ENCODE peak calls at places on chromosomes 13 and 19, in four cellular contexts. S is GM12878, Q is A549, V is K562. N is an unnamed sample. For H3K4me1, the result is how much of the 10 kb centered on the place peaks cover.

GRCh38 chr13:90416519-90416918 is 931.0 kb upstream of the MIR17HG start:
- DNase-seq in V (no peak), Q (no peak), S (no peak), N (peak)

GRCh38 chr13:114025432-114026127 is 51.7 kb upstream of the C13orf46 start:
- DNase-seq in S (no peak), Q (no peak), V (no peak), N (peak)

GRCh38 chr13:95540848-95541247 is 11.7 kb upstream of the CLDN10 start:
- DNase-seq in S (no peak), V (no peak), Q (no peak), N (no peak)

GRCh38 chr19:46890423-46891170 is 29.8 kb downstream of the ARHGAP35 start:
- DNase-seq in V (no peak), Q (peak), S (no peak), N (peak)

GRCh38 chr13:99275093-99275469 is 16.9 kb upstream of the GPR18 start:
- DNase-seq in V (no peak), S (no peak), Q (no peak), N (peak)

GRCh38 chr19:48636859-48637448 is at the start of gene DBP:
- DNase-seq in S (no peak), V (no peak), Q (peak), N (no peak)

GRCh38 chr19:58328999-58329398 is 2.2 kb downstream of the ZSCAN22 start:
- DNase-seq in S (no peak), V (peak), Q (peak), N (no peak)

GRCh38 chr13:66424417-66424816 is 805.7 kb downstream of the PCDH9 start:
- DNase-seq in V (no peak), S (no peak), Q (no peak), N (peak)

GRCh38 chr13:42110410-42111155 is 62.1 kb downstream of the DGKH start:
- DNase-seq in S (peak), Q (peak), V (peak), N (peak)

GRCh38 chr19:17281391-17282304 is at the start of gene ANKLE1:
- DNase-seq in S (peak), V (peak), Q (no peak), N (no peak)

GRCh38 chr19:29410974-29411615 is 114.7 kb upstream of the VSTM2B start:
- DNase-seq in Q (no peak), S (no peak), V (no peak), N (no peak)

GRCh38 chr19:41994521-41994971 is 516 bp upstream of the ATP1A3 start:
- DNase-seq in Q (no peak), S (no peak), V (no peak), N (no peak)

GRCh38 chr13:30652746-30653145 is 35.0 kb downstream of the USPL1 start:
- DNase-seq in V (no peak), S (no peak), Q (no peak), N (no peak)

GRCh38 chr13:40161008-40161694 is 505.3 kb downstream of the FOXO1 start:
- DNase-seq in S (no peak), Q (no peak), V (no peak), N (no peak)

GRCh38 chr19:9860407-9860806 is 25.3 kb downstream of the PIN1 start:
- DNase-seq in S (no peak), Q (no peak), V (no peak), N (no peak)

GRCh38 chr19:12777217-12778019 is 2.1 kb upstream of the HOOK2 start:
- DNase-seq in V (peak), S (no peak), Q (peak), N (peak)

GRCh38 chr13:27349458-27349857 is 75.0 kb upstream of the GTF3A start:
- DNase-seq in S (no peak), V (no peak), Q (no peak), N (peak)

GRCh38 chr19:13600091-13600490 is 93.8 kb upstream of the CACNA1A start:
- DNase-seq in V (no peak), S (no peak), Q (no peak), N (no peak)

GRCh38 chr19:48934837-48935236 is 1.3 kb downstream of the DHDH start:
- DNase-seq in Q (no peak), S (no peak), V (no peak), N (no peak)

GRCh38 chr13:90746230-90746629 is 601.3 kb upstream of the MIR17HG start:
- DNase-seq in S (no peak), V (no peak), Q (no peak), N (no peak)

DNA sequence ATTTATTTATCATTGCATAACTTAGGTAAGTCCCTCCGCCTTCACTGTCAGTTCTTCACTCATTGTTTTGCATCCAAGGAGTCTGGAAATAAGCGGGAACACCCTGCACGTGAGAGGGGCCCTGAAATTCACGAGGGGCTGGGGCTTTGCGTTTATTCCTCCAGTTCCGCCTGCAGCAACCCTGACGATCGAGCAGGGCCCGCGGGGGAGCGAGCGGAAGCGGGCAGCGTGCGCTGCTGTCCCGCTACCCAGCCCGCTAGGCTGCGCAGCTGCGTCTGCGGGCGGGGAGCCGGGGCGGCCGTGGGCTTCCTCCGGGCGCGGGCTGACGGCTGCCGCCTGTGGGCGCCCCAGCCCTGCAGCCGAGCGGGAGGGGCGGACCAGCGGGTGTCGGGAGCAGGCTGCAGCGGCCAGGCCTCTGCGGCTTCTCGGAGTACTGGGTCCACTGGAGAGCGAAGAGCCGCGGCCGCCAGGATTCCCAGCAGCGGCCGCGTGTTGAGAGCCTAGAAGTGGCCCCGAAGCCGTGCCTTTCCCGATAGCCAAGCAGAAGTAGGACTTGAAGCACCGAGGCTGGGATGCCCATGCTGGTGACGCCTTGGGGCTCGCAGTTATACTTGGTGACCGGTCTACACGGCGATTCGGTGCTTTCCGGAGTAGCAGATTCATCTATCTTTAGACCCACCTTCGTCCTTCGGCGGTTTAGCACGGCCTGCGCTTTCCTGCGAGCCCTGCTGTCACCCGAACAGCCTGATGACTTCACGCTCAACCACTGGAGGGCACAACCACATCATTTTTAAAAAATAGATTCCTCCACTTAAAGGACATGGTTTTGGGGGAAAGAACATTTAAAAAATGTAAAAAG is 32.9 kb upstream of the SACS start:
- DNase-seq in S (peak), Q (peak), V (peak), N (peak)
- TF ChIP-seq ELK1 in S (no peak), Q (no peak), V (no peak), N (no peak)

DNA sequence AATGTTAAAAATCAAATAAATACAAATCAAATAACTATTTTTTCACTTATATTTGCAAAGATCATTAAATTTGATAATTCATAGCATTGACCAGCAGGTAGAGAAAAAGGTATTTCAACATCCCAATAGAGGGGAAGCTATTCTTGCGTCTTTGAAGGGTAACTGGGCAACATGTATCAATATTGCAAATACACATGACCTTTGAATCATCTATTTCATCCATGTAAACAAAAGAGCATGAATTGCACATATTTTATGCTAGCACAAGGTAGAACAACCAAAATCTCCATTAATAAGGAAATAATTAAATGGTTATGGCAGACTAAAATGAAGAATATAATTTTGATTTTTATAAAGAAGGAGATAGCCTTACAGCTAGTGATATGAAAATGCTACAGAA is 372.8 kb downstream of the GPC5 start:
- DNase-seq in V (no peak), Q (no peak), S (no peak), N (no peak)
- H3K4me1 ChIP-seq in V (under half), Q (under half), S (under half), N (under half)

GRCh38 chr13:35720690-35721554 is 244.4 kb upstream of the MAB21L1 start:
- DNase-seq in V (peak), S (no peak), Q (peak), N (peak)
- TF ChIP-seq ELK1 in V (no peak), S (no peak), Q (no peak), N (no peak)

DNA sequence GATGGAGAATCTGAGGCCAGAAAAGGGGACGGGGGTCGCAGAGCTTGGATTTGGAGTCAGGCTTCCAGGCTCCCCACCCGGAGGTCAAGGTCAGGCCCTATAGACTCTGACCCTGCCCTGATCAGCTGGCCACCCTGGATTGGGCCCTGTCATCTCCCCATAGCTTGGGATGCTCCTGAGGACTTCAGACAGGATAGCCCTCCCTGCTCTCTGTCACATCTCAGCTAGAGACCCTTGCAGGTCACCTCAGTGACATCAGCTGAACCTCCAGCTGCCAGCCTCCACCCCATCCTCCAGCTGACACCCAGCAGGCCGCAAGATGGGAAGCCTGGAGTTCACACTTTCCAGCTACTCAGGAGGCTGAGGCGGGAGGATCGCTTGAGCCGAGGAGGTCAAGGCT is 2.8 kb upstream of the TPM4 start:
- DNase-seq in Q (no peak), V (no peak), S (no peak), N (no peak)
- H3K4me1 ChIP-seq in Q (under half), V (under half), S (under half), N (under half)

DNA sequence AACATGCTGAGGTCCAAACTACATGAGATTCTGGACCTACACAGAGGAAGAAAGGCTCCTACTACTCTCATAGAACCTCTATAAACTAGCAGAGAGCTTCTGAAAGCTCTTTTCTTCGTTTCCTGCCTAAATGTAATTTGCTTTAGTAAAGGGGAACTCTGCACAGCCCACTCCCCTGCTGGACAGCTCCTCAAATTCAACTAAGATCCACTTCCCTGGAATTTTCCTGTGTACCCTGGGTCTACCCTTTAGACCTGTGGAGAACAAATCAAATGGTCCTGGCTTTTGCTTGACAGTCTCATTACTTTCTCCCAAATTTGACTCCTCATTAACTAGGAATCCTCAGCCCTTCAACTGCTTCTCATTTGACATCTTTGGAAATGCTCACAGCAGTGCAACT is 3.5 kb upstream of the DCLK1 start:
- DNase-seq in Q (no peak), V (no peak), S (no peak), N (no peak)
- TF ChIP-seq ELK1 in Q (no peak), V (no peak), S (no peak), N (no peak)

GRCh38 chr19:7122701-7123100 is 53.2 kb downstream of the ZNF557 start:
- DNase-seq in V (no peak), Q (no peak), S (no peak), N (no peak)
- H3K4me1 ChIP-seq in V (under half), Q (under half), S (under half), N (under half)

GRCh38 chr13:98019186-98019585 is 65.7 kb downstream of the IPO5 start:
- DNase-seq in S (no peak), Q (no peak), V (no peak), N (no peak)
- TF ChIP-seq ELK1 in S (no peak), Q (no peak), V (no peak), N (no peak)

GRCh38 chr13:110646442-110647364 is 31.4 kb downstream of the NAXD start:
- DNase-seq in V (no peak), Q (no peak), S (no peak), N (no peak)

GRCh38 chr13:110648155-110648819 is 32.9 kb downstream of the NAXD start:
- DNase-seq in S (no peak), Q (no peak), V (peak), N (no peak)

GRCh38 chr13:110645750-110646149 is 30.4 kb downstream of the NAXD start:
- DNase-seq in Q (no peak), S (no peak), V (no peak), N (no peak)

GRCh38 chr13:110648848-110649421 is 33.6 kb downstream of the NAXD start:
- DNase-seq in Q (no peak), V (no peak), S (no peak), N (no peak)

GRCh38 chr13:110647365-110647737 is 32.0 kb downstream of the NAXD start:
- DNase-seq in Q (no peak), S (no peak), V (no peak), N (no peak)
- H3K4me1 ChIP-seq in Q (under half), S (under half), V (under half), N (under half)

DNA sequence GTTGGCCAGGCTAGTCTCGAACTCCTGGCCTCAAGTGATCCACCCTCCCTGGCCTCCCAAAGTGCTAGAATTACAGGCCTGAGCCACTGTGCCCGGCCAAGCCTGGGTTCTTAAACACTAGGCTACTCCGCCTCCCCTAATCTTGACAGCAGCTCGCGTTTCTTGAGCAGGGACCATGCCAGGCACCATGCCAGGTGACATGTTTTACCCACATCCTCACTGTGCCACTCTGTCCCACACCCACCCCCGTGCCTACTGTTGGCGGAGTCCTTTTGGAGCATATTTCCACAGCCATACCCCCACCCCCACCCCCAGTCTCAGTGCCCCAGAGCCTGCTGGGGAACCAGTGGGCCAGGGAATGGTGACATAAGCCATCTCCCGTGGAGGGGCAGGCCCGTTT is 98.8 kb downstream of the DPF1 start:
- DNase-seq in Q (no peak), V (no peak), S (no peak), N (no peak)
- TF ChIP-seq ELK1 in Q (no peak), V (no peak), S (no peak), N (no peak)

N was measured in IMR-90.